ENCODE peak calls at places on chromosomes 13 and 19, in seven cellular contexts. J is B cell, Y is cardiac fibroblast, O is upper lobe of right lung, U is A549, C is left lung, W is transverse colon. T is an unnamed sample.

GRCh38 chr13:42107006-42107405 is 58.6 kb downstream of the DGKH start:
- DNase-seq in J (no peak), Y (no peak), O (no peak), U (no peak), C (no peak), W (no peak), T (no peak)

GRCh38 chr13:44812818-44813217 is 176.5 kb downstream of the NUFIP1 start:
- DNase-seq in J (no peak), Y (no peak), O (no peak), U (no peak), C (no peak), W (no peak), T (no peak)

GRCh38 chr19:41646589-41647204 is 19.8 kb upstream of the CEACAM4 start:
- DNase-seq in J (no peak), Y (peak), O (peak), U (peak), C (no peak), W (no peak), T (no peak)

GRCh38 chr19:56538761-56539263 is at the start of gene ZFP28:
- DNase-seq in J (peak), Y (no peak), O (peak), U (no peak), C (peak), W (peak), T (peak)

GRCh38 chr19:53158119-53158656 is 665 bp downstream of the ZNF347 start:
- DNase-seq in J (no peak), Y (peak), O (peak), U (no peak), C (peak), W (peak), T (peak)

GRCh38 chr13:48902421-48902820 is 73.3 kb upstream of the FNDC3A start:
- DNase-seq in J (no peak), Y (peak), O (no peak), U (no peak), C (peak), W (no peak), T (no peak)

GRCh38 chr19:48671456-48671995 is 1.3 kb downstream of the NTN5 start:
- DNase-seq in J (no peak), Y (no peak), O (no peak), U (no peak), C (no peak), W (no peak), T (no peak)

GRCh38 chr13:50030315-50030714 is 15.1 kb downstream of the KCNRG start:
- DNase-seq in J (no peak), Y (peak), O (no peak), U (peak), C (no peak), W (no peak), T (no peak)

GRCh38 chr19:38717855-38718254 is 26.4 kb downstream of the CAPN12 start:
- DNase-seq in J (no peak), Y (no peak), O (no peak), U (no peak), C (no peak), W (no peak), T (no peak)

GRCh38 chr19:10193666-10194499 is 870 bp downstream of the DNMT1 start:
- DNase-seq in J (no peak), Y (peak), O (no peak), U (peak), C (no peak), W (peak), T (no peak)

GRCh38 chr13:73187106-73187505 is 128.3 kb downstream of the KLF5 start:
- DNase-seq in J (no peak), Y (no peak), O (no peak), U (no peak), C (no peak), W (no peak), T (no peak)

GRCh38 chr13:99760456-99760855 is 211.1 kb downstream of the ZIC5 start:
- DNase-seq in J (no peak), Y (no peak), O (no peak), U (no peak), C (no peak), W (no peak), T (no peak)

GRCh38 chr19:6433663-6434062 is at the start of gene SLC25A41:
- DNase-seq in J (no peak), Y (no peak), O (no peak), U (no peak), C (no peak), W (no peak), T (no peak)

GRCh38 chr13:24038405-24038804 is 122.1 kb upstream of the SPATA13 start:
- DNase-seq in J (no peak), Y (peak), O (no peak), U (no peak), C (no peak), W (no peak), T (no peak)

GRCh38 chr13:74136089-74136658 is 2.0 kb upstream of the KLF12 start:
- DNase-seq in J (peak), Y (peak), O (peak), U (peak), C (no peak), W (peak), T (peak)

GRCh38 chr13:41643502-41643901 is 186.2 kb downstream of the RGCC start:
- DNase-seq in J (no peak), Y (no peak), O (no peak), U (no peak), C (no peak), W (no peak), T (no peak)

GRCh38 chr13:21361123-21361522 is 98.0 kb downstream of the ZDHHC20 start:
- DNase-seq in J (no peak), Y (no peak), O (peak), U (no peak), C (no peak), W (no peak), T (no peak)

GRCh38 chr19:7953576-7953975 is 10.1 kb upstream of the TIMM44 start:
- DNase-seq in J (no peak), Y (no peak), O (no peak), U (no peak), C (no peak), W (no peak), T (no peak)

GRCh38 chr13:27281420-27281819 is 10.8 kb downstream of the RASL11A start:
- DNase-seq in J (no peak), Y (no peak), O (no peak), U (no peak), C (no peak), W (peak), T (no peak)
- TF ChIP-seq CTCF in J (no peak), Y (no peak), O (no peak), U (no peak), C (no peak), W (no peak), T (no peak)

GRCh38 chr19:5030136-5030820 is 61.4 kb downstream of the KDM4B start:
- DNase-seq in J (no peak), Y (no peak), O (no peak), U (no peak), C (no peak), W (no peak), T (no peak)

GRCh38 chr19:5028229-5028886 is 59.4 kb downstream of the KDM4B start:
- DNase-seq in J (no peak), Y (no peak), O (no peak), U (no peak), C (no peak), W (no peak), T (no peak)

GRCh38 chr19:5024282-5024681 is 55.4 kb downstream of the KDM4B start:
- DNase-seq in J (no peak), Y (no peak), O (no peak), U (no peak), C (no peak), W (no peak), T (no peak)

GRCh38 chr19:5025027-5025426 is 56.1 kb downstream of the KDM4B start:
- DNase-seq in J (no peak), Y (no peak), O (no peak), U (no peak), C (no peak), W (no peak), T (no peak)

DNA sequence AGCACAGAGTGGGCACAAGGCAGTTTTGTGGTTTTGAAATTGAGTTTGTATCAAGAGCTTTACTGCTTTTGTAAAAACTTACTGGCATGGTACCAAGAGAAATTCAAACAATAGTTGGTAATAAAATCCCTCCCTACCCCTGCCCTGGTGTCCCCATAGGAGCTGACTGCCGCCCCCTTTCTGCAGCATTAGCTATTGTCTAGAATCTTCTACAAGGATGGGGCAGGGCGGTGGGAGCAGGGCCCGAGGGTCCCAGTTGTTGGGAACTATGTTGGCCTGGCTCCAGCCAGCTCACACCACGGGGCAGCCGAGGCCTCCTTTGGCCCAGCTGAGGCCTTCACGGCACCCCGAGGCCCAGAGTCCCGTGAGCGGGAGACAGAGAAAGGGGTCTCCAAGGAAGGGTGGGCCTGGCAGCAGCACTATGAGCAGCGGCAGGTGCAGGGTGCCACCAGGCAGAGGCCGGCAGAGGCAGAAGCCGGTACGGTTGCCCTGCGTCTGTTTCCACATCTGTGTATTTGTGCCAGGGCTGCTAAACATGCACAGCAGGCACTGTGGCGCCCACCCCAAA is 57.9 kb downstream of the KDM4B start:
- DNase-seq in J (no peak), Y (no peak), O (no peak), U (no peak), C (no peak), W (no peak), T (no peak)
- TF ChIP-seq CTCF in J (no peak), Y (peak), O (no peak), U (no peak), C (no peak), W (no peak), T (no peak)

GRCh38 chr13:27607125-27607524 is 13.2 kb downstream of the LNX2 start:
- DNase-seq in J (no peak), Y (peak), O (no peak), U (peak), C (no peak), W (peak), T (no peak)
- TF ChIP-seq CTCF in J (no peak), Y (no peak), O (no peak), U (no peak), C (no peak), W (no peak), T (no peak)

GRCh38 chr19:11288349-11288748 is 7.6 kb upstream of the TSPAN16 start:
- DNase-seq in J (no peak), Y (peak), O (no peak), U (peak), C (no peak), W (no peak), T (no peak)
- TF ChIP-seq CTCF in J (peak), Y (peak), O (peak), U (no peak), C (peak), W (peak), T (no peak)

GRCh38 chr19:16117594-16118033 is 5.9 kb downstream of the RAB8A start:
- DNase-seq in J (no peak), Y (no peak), O (no peak), U (no peak), C (no peak), W (peak), T (no peak)
- TF ChIP-seq CTCF in J (no peak), Y (no peak), O (no peak), U (no peak), C (no peak), W (no peak), T (no peak)

DNA sequence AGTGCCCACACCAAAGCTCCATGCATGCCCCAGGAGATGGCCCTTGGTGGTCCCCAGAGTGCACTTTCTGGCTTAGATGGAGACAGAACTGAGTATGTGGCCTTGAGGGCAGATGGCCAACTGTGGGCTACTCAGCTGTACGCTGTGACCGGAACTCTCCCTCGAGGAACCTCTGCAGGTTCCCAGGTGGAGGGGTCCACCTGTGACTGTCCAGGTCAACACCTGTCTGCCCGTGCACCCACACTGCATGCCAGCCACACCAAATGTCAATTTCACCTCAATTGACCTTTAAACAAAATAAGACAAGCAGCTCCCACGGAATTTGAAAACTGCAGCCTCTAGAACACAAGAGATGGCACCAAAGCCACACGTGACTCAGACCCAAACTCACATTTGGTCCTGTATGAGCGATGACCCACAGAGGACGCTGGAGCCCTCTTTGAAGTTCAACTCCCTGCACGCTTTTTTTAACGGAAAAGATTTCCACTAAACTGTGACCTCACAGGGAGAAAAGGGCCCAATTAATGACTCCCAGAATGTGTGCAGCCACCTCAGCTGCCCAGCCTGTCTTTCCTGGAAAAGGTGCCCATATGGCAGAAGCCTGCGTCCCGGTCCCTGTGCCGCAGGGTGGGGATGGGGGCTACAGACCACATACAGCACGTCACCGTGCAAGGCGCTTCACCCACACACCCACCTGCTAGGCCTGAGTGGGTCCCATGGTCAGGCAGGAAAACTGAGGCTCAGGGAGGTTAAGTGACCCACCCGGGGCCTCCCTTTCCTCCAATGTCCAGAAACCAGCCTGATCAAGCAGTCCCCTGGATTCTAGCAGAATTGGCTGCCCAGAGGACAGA is 47.7 kb downstream of the KLF2 start:
- DNase-seq in J (no peak), Y (no peak), O (no peak), U (no peak), C (no peak), W (no peak), T (no peak)
- TF ChIP-seq CTCF in J (no peak), Y (no peak), O (no peak), U (no peak), C (no peak), W (no peak), T (no peak)

T was measured in natural killer cell.